ENCODE peak calls at places on chromosomes 13 and 19, in eight cellular contexts. C is fibroblast of villous mesenchyme, G is heart right ventricle, M is fibroblast of lung, B is fibroblast of mammary gland, K is thoracic aorta, O is hepatocyte, P is uterus. Z is an unnamed sample.

GRCh38 chr13:112174476-112175110 is 107.6 kb downstream of the SOX1 start:
- DNase-seq in C (no peak), G (no peak), M (no peak), B (no peak), K (no peak), O (no peak), P (no peak), Z (no peak)

GRCh38 chr19:43798546-43799409 is 3.5 kb downstream of the LYPD5 start:
- DNase-seq in C (peak; percentile 9), G (no peak), M (peak; percentile 42), B (no peak), K (no peak), O (peak; percentile 87), P (no peak), Z (no peak)

GRCh38 chr19:49692102-49692599 is 1.2 kb downstream of the CPT1C start:
- DNase-seq in C (no peak), G (no peak), M (no peak), B (no peak), K (no peak), O (no peak), P (no peak), Z (no peak)

GRCh38 chr19:23525265-23525862 is 130.1 kb upstream of the ZNF91 start:
- DNase-seq in C (no peak), G (no peak), M (no peak), B (no peak), K (no peak), O (peak; percentile 45), P (no peak), Z (no peak)

GRCh38 chr19:46065486-46065885 is 24.7 kb upstream of the IGFL4 start:
- DNase-seq in C (peak; percentile 26), G (no peak), M (peak; percentile 73), B (peak; percentile 66), K (no peak), O (no peak), P (no peak), Z (no peak)

GRCh38 chr13:60944863-60945262 is 470.8 kb downstream of the PCDH20 start:
- DNase-seq in C (no peak), G (no peak), M (no peak), B (no peak), K (no peak), O (no peak), P (no peak), Z (no peak)

GRCh38 chr19:47230122-47230920 is 678 bp downstream of the BBC3 start:
- DNase-seq in C (peak; percentile 68), G (no peak), M (peak; percentile 34), B (peak; percentile 29), K (no peak), O (peak; percentile 77), P (peak; percentile 71), Z (no peak)

GRCh38 chr13:99345345-99345744 is 38.1 kb upstream of the GPR183 start:
- DNase-seq in C (no peak), G (no peak), M (no peak), B (no peak), K (no peak), O (no peak), P (no peak), Z (no peak)

GRCh38 chr13:111206148-111206547 is 91.0 kb downstream of the ARHGEF7 start:
- DNase-seq in C (no peak), G (no peak), M (no peak), B (no peak), K (no peak), O (no peak), P (no peak), Z (no peak)

GRCh38 chr13:110323172-110323851 is 16.2 kb downstream of the COL4A2 start:
- DNase-seq in C (peak; percentile 83), G (no peak), M (peak; percentile 96), B (peak; percentile 72), K (no peak), O (no peak), P (peak; percentile 70), Z (no peak)

GRCh38 chr19:45271709-45272108 is 20.6 kb downstream of the MARK4 start:
- DNase-seq in C (no peak), G (no peak), M (no peak), B (no peak), K (no peak), O (no peak), P (no peak), Z (no peak)

GRCh38 chr13:66617786-66618185 is 612.4 kb downstream of the PCDH9 start:
- DNase-seq in C (no peak), G (no peak), M (no peak), B (no peak), K (no peak), O (no peak), P (no peak), Z (no peak)

GRCh38 chr13:66623129-66623528 is 607.0 kb downstream of the PCDH9 start:
- DNase-seq in C (no peak), G (no peak), M (no peak), B (no peak), K (no peak), O (no peak), P (no peak), Z (no peak)

GRCh38 chr13:66612983-66613382 is 617.2 kb downstream of the PCDH9 start:
- DNase-seq in C (no peak), G (no peak), M (no peak), B (no peak), K (no peak), O (no peak), P (no peak), Z (no peak)

GRCh38 chr13:66624302-66624701 is 605.8 kb downstream of the PCDH9 start:
- DNase-seq in C (no peak), G (no peak), M (no peak), B (no peak), K (no peak), O (no peak), P (no peak), Z (no peak)

GRCh38 chr13:66618702-66619101 is 611.4 kb downstream of the PCDH9 start:
- DNase-seq in C (peak; percentile 10), G (no peak), M (peak; percentile 46), B (peak; percentile 58), K (no peak), O (peak; percentile 62), P (no peak), Z (no peak)
- TF ChIP-seq CTCF in C (peak; percentile 27), G (peak; percentile 41), M (peak; percentile 23), B (peak; percentile 52), K (no peak), O (peak; percentile 43), P (no peak), Z (peak; percentile 50)

DNA sequence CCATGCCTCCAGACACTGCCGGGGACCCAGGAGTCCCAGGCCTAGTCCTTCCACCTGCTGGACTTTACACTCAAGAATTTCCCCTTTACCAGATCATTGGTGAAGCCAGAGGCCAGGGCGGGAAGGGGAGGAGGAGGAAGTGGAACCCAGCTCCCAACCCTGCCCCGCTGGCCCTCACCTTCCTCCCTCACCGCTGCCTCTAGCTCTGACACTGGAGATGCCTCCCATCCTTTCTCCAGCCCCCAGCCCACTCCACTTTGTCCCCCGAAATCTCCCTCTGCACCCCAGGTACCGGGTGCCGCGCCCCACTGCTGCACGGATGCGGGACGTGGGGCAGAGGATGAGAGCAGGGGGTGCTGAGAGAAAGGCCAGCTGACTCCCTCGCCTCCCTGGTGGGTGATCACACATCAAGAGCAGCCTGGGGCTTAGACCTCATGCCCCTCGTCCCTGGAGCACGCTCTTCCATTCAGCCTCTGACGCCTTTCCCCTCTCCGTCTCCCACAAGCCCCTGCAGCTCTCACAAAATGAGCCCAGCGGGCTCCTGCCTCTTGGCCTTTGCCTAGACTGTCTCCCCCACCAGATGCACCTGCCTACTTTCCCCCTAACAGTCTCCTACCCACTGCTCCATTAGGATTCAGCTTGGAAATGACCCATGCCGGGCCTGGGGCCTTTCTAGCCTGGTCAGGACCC is at the start of gene PTPRH:
- DNase-seq in C (no peak), G (no peak), M (no peak), B (no peak), K (no peak), O (peak; percentile 54), P (no peak), Z (no peak)
- TF ChIP-seq CTCF in C (no peak), G (no peak), M (no peak), B (no peak), K (no peak), O (no peak), P (no peak), Z (no peak)

DNA sequence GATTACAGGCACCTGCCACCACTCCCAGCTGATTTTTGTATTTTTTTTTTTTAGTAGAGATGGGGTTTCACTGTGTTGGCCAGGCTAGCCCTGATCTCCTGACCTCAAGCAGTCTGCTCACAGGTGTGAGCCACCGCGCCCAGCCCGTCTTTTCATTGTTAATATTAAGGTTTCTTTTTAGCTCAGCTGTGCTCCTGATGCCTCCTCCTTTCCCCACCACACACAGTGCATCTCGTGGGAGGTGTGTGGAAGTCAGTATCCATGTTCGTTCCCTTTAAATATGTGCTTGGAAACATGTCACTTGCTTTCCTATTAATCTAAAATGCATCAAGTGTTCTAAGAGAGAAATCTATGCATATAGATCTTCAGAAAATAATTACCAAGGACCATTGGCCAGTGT is 53.5 kb downstream of the IPO5 start:
- DNase-seq in C (no peak), G (no peak), M (no peak), B (no peak), K (no peak), O (no peak), P (no peak), Z (no peak)
- TF ChIP-seq CTCF in C (no peak), G (no peak), M (no peak), B (no peak), K (no peak), O (no peak), P (no peak), Z (no peak)

DNA sequence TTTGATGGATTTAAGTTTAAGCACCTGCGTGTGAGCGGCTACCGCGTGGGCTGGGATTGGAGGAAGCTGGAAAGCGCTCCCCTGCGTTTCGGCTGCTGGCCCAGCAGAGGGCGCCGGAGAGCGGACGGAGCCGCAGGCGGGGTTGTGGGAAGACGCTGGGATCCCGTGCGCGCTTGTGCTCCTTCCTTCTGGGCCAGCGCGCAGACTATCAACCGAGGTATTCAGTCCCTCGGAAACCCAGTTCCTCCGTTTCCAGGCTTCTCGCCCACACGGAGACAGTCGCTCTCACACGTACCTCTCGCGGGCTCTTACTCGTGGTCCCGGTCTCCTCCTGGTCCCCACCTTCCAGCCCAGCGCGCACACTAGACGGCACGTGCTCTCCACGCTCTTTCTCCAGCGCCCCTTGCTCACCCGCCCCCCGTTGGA is 28.8 kb downstream of the EPN1 start:
- DNase-seq in C (peak; percentile 12), G (no peak), M (peak; percentile 6), B (peak; percentile 45), K (no peak), O (no peak), P (no peak), Z (no peak)
- TF ChIP-seq CTCF in C (peak; percentile 69), G (peak; percentile 72), M (peak; percentile 41), B (peak; percentile 65), K (peak; percentile 62), O (peak; percentile 32), P (peak; percentile 64), Z (peak; percentile 46)

Z was measured in AG09319.